ENCODE peak calls at places on chromosomes 7 and 10, in eight cellular contexts. One of them, this sample, is unnamed.

GRCh38 chr7:159032310-159032709 is 112.4 kb downstream of the VIPR2 start:
- DNase-seq in EH: no peak
- DNase-seq in M059J: no peak
- DNase-seq in HT-29: no peak
- DNase-seq in AG04450: no peak
- DNase-seq in right lobe of liver: peak; percentile 44
- DNase-seq in left lung: peak; percentile 65
- DNase-seq in foreskin fibroblast: no peak
- DNase-seq in this sample: no peak

GRCh38 chr7:134293029-134293740 is 23.5 kb downstream of the SLC35B4 start:
- DNase-seq in EH: no peak
- DNase-seq in foreskin fibroblast: no peak
- DNase-seq in right lobe of liver: peak; percentile 63
- DNase-seq in AG04450: no peak
- DNase-seq in M059J: no peak
- DNase-seq in left lung: no peak
- DNase-seq in HT-29: no peak
- DNase-seq in this sample: no peak

GRCh38 chr7:47420117-47420780 is 161.7 kb downstream of the TNS3 start:
- DNase-seq in AG04450: no peak
- DNase-seq in right lobe of liver: no peak
- DNase-seq in EH: no peak
- DNase-seq in foreskin fibroblast: no peak
- DNase-seq in HT-29: no peak
- DNase-seq in M059J: no peak
- DNase-seq in left lung: no peak
- DNase-seq in this sample: no peak

GRCh38 chr10:127687548-127687947 is 49.4 kb upstream of the FOXI2 start:
- DNase-seq in left lung: no peak
- DNase-seq in AG04450: no peak
- DNase-seq in M059J: no peak
- DNase-seq in right lobe of liver: no peak
- DNase-seq in foreskin fibroblast: no peak
- DNase-seq in HT-29: no peak
- DNase-seq in EH: no peak
- DNase-seq in this sample: no peak

GRCh38 chr10:58742141-58742540 is 229.5 kb downstream of the BICC1 start:
- DNase-seq in M059J: peak; percentile 29
- DNase-seq in foreskin fibroblast: no peak
- DNase-seq in EH: peak; percentile 31
- DNase-seq in left lung: no peak
- DNase-seq in right lobe of liver: no peak
- DNase-seq in AG04450: no peak
- DNase-seq in HT-29: no peak
- DNase-seq in this sample: no peak

GRCh38 chr10:99369551-99369950 is 40.4 kb downstream of the CNNM1 start:
- DNase-seq in HT-29: no peak
- DNase-seq in foreskin fibroblast: peak; percentile 80
- DNase-seq in AG04450: no peak
- DNase-seq in M059J: peak; percentile 92
- DNase-seq in EH: peak; percentile 90
- DNase-seq in right lobe of liver: no peak
- DNase-seq in left lung: no peak
- DNase-seq in this sample: peak; percentile 18

GRCh38 chr7:157429001-157429679 is 92.3 kb downstream of the DNAJB6 start:
- DNase-seq in foreskin fibroblast: peak; percentile 25
- DNase-seq in HT-29: no peak
- DNase-seq in AG04450: no peak
- DNase-seq in EH: peak; percentile 11
- DNase-seq in right lobe of liver: peak; percentile 46
- DNase-seq in M059J: no peak
- DNase-seq in left lung: peak; percentile 52
- DNase-seq in this sample: no peak

GRCh38 chr10:107031981-107032699 is 132.4 kb downstream of the SORCS1 start:
- DNase-seq in M059J: no peak
- DNase-seq in EH: no peak
- DNase-seq in foreskin fibroblast: peak; percentile 48
- DNase-seq in right lobe of liver: no peak
- DNase-seq in HT-29: no peak
- DNase-seq in left lung: no peak
- DNase-seq in AG04450: no peak
- DNase-seq in this sample: no peak

GRCh38 chr7:99363286-99363685 is 11.2 kb upstream of the ARPC1B start:
- DNase-seq in left lung: no peak
- DNase-seq in right lobe of liver: no peak
- DNase-seq in M059J: no peak
- DNase-seq in HT-29: no peak
- DNase-seq in EH: peak; percentile 47
- DNase-seq in foreskin fibroblast: no peak
- DNase-seq in AG04450: no peak
- DNase-seq in this sample: no peak

GRCh38 chr7:155858521-155859061 is 46.3 kb upstream of the SHH start:
- DNase-seq in left lung: no peak
- DNase-seq in foreskin fibroblast: peak; percentile 27
- DNase-seq in EH: peak; percentile 3
- DNase-seq in M059J: peak; percentile 93
- DNase-seq in HT-29: peak; percentile 45
- DNase-seq in right lobe of liver: peak; percentile 6
- DNase-seq in AG04450: no peak
- DNase-seq in this sample: no peak

GRCh38 chr7:1809601-1810258 is 139.7 kb downstream of the ELFN1 start:
- DNase-seq in foreskin fibroblast: no peak
- DNase-seq in AG04450: no peak
- DNase-seq in right lobe of liver: no peak
- DNase-seq in M059J: no peak
- DNase-seq in EH: no peak
- DNase-seq in left lung: no peak
- DNase-seq in HT-29: no peak
- DNase-seq in this sample: no peak

GRCh38 chr10:21169271-21169670 is 272.2 kb upstream of the NEBL start:
- DNase-seq in foreskin fibroblast: no peak
- DNase-seq in HT-29: no peak
- DNase-seq in AG04450: no peak
- DNase-seq in left lung: no peak
- DNase-seq in right lobe of liver: no peak
- DNase-seq in M059J: no peak
- DNase-seq in EH: no peak
- DNase-seq in this sample: no peak

GRCh38 chr7:87075671-87076404 is 16.4 kb upstream of the ELAPOR2 start:
- DNase-seq in HT-29: no peak
- DNase-seq in left lung: no peak
- DNase-seq in EH: no peak
- DNase-seq in right lobe of liver: no peak
- DNase-seq in M059J: no peak
- DNase-seq in AG04450: no peak
- DNase-seq in foreskin fibroblast: no peak
- DNase-seq in this sample: no peak

GRCh38 chr10:6195376-6195775 is 7.4 kb upstream of the PFKFB3 start:
- DNase-seq in right lobe of liver: no peak
- DNase-seq in left lung: no peak
- DNase-seq in EH: peak; percentile 74
- DNase-seq in HT-29: no peak
- DNase-seq in foreskin fibroblast: peak; percentile 52
- DNase-seq in M059J: peak; percentile 72
- DNase-seq in AG04450: no peak
- DNase-seq in this sample: peak; percentile 64

GRCh38 chr7:69941077-69941476 is 342.8 kb downstream of the AUTS2 start:
- DNase-seq in EH: no peak
- DNase-seq in left lung: no peak
- DNase-seq in AG04450: no peak
- DNase-seq in M059J: peak; percentile 7
- DNase-seq in HT-29: no peak
- DNase-seq in right lobe of liver: no peak
- DNase-seq in foreskin fibroblast: no peak
- DNase-seq in this sample: no peak

GRCh38 chr10:103327906-103328305 is 23.0 kb downstream of the PCGF6 start:
- DNase-seq in M059J: no peak
- DNase-seq in AG04450: no peak
- DNase-seq in HT-29: no peak
- DNase-seq in right lobe of liver: peak; percentile 7
- DNase-seq in EH: no peak
- DNase-seq in foreskin fibroblast: no peak
- DNase-seq in left lung: no peak
- DNase-seq in this sample: no peak

GRCh38 chr10:123585477-123586445 is 80.4 kb upstream of the GPR26 start:
- DNase-seq in right lobe of liver: no peak
- DNase-seq in M059J: no peak
- DNase-seq in HT-29: no peak
- DNase-seq in foreskin fibroblast: no peak
- DNase-seq in EH: no peak
- DNase-seq in left lung: no peak
- DNase-seq in AG04450: no peak
- DNase-seq in this sample: no peak

GRCh38 chr10:126910196-126910595 is 5.0 kb downstream of the DOCK1 start:
- DNase-seq in left lung: no peak
- DNase-seq in foreskin fibroblast: no peak
- DNase-seq in HT-29: no peak
- DNase-seq in AG04450: no peak
- DNase-seq in right lobe of liver: no peak
- DNase-seq in EH: no peak
- DNase-seq in M059J: no peak
- DNase-seq in this sample: no peak

GRCh38 chr10:88077977-88078376 is 214.6 kb downstream of the PTEN start:
- DNase-seq in right lobe of liver: no peak
- DNase-seq in left lung: no peak
- DNase-seq in HT-29: no peak
- DNase-seq in M059J: no peak
- DNase-seq in EH: no peak
- DNase-seq in AG04450: no peak
- DNase-seq in foreskin fibroblast: no peak
- DNase-seq in this sample: no peak

GRCh38 chr10:108629843-108630242 is 1293.5 kb downstream of the XPNPEP1 start:
- DNase-seq in left lung: no peak
- DNase-seq in right lobe of liver: peak; percentile 48
- DNase-seq in EH: peak; percentile 2
- DNase-seq in M059J: no peak
- DNase-seq in HT-29: peak; percentile 14
- DNase-seq in foreskin fibroblast: peak; percentile 2
- DNase-seq in AG04450: no peak
- DNase-seq in this sample: no peak

GRCh38 chr10:3455385-3456334 is 283.1 kb upstream of the PITRM1 start:
- DNase-seq in right lobe of liver: no peak
- DNase-seq in EH: peak; percentile 95
- DNase-seq in M059J: peak; percentile 59
- DNase-seq in HT-29: no peak
- DNase-seq in left lung: no peak
- DNase-seq in foreskin fibroblast: peak; percentile 6
- DNase-seq in AG04450: no peak
- DNase-seq in this sample: no peak

This sample was measured in AG08396.